ENCODE peak calls at places on chromosomes 7 and 10, in ten cellular contexts. H is RCC 7860; B is adrenal gland; W is cardiac muscle cell; E is activated CD4-positive, alpha-beta T cell treated with anti-CD3 and anti-CD28 coated beads, Interleukin-2, amount 10 ng/mL, durations not matched to agents 7 days and 5 days; S is B cell; J is NCI-H2081; C is naive thymus-derived CD8-positive, alpha-beta T cell; Q is left ventricle myocardium superior; N is stimulated activated CD8-positive, alpha-beta memory T cell treated with anti-CD3 and anti-CD28 coated beads, Interleukin-4, amount 100 ng/mL, for 24 hours. U is an unnamed sample.

GRCh38 chr7:78967046-78967445 is 486.4 kb downstream of the MAGI2 start:
- DNase-seq in H (no peak), B (no peak), W (no peak), E (no peak), S (no peak), J (no peak), C (no peak), Q (no peak), N (no peak), U (no peak)

GRCh38 chr7:98541101-98541500 is 76.0 kb upstream of the NPTX2 start:
- DNase-seq in H (no peak), B (no peak), W (no peak), E (no peak), S (no peak), J (no peak), C (no peak), Q (no peak), N (no peak), U (no peak)

GRCh38 chr10:132113206-132113605 is 47.5 kb downstream of the JAKMIP3 start:
- DNase-seq in H (no peak), B (no peak), W (no peak), E (no peak), S (peak), J (no peak), C (peak), Q (no peak), N (no peak), U (no peak)

GRCh38 chr7:3897430-3898385 is 596.7 kb downstream of the SDK1 start:
- DNase-seq in H (no peak), B (peak), W (peak), E (peak), S (peak), J (peak), C (peak), Q (no peak), N (peak), U (no peak)

GRCh38 chr7:11835260-11835659 is 3.3 kb upstream of the THSD7A start:
- DNase-seq in H (no peak), B (no peak), W (no peak), E (no peak), S (no peak), J (no peak), C (no peak), Q (no peak), N (no peak), U (no peak)

GRCh38 chr7:17994079-17994478 is 33.6 kb downstream of the PRPS1L1 start:
- DNase-seq in H (no peak), B (no peak), W (no peak), E (no peak), S (no peak), J (no peak), C (no peak), Q (no peak), N (no peak), U (no peak)

GRCh38 chr10:132722980-132723970 is 62.7 kb downstream of the NKX6-2 start:
- DNase-seq in H (no peak), B (no peak), W (no peak), E (no peak), S (no peak), J (no peak), C (no peak), Q (no peak), N (no peak), U (no peak)

GRCh38 chr10:79465341-79465740 is 19.9 kb upstream of the ZCCHC24 start:
- DNase-seq in H (no peak), B (no peak), W (no peak), E (no peak), S (no peak), J (no peak), C (no peak), Q (no peak), N (no peak), U (no peak)

GRCh38 chr10:19250542-19250941 is 201.9 kb downstream of the MALRD1 start:
- DNase-seq in H (peak), B (no peak), W (no peak), E (no peak), S (no peak), J (no peak), C (no peak), Q (no peak), N (no peak), U (no peak)

GRCh38 chr7:158051372-158051760 is 536.3 kb downstream of the PTPRN2 start:
- DNase-seq in H (no peak), B (no peak), W (no peak), E (no peak), S (no peak), J (no peak), C (peak), Q (no peak), N (no peak), U (no peak)

GRCh38 chr10:86255405-86256251 is 111.0 kb downstream of the GRID1 start:
- DNase-seq in H (no peak), B (peak), W (no peak), E (no peak), S (no peak), J (no peak), C (no peak), Q (no peak), N (no peak), U (no peak)

GRCh38 chr7:151924508-151924907 is 31.7 kb upstream of the GALNTL5 start:
- DNase-seq in H (no peak), B (no peak), W (no peak), E (no peak), S (no peak), J (no peak), C (no peak), Q (no peak), N (no peak), U (no peak)

U was measured in Right ventricle myocardium inferior.